ENCODE peak calls at places on chromosome 6, in five cellular contexts. E, I, P, J and Y are unnamed samples.

GRCh38 chr6:593139-593906 is 63.6 kb downstream of the HUS1B start:
- DNase-seq in E (peak; percentile 70), I (no peak), P (peak; percentile 67), J (no peak), Y (no peak)

GRCh38 chr6:85544776-85545175 is 48.9 kb downstream of the SNX14 start:
- DNase-seq in E (no peak), I (no peak), P (no peak), J (no peak), Y (no peak)

GRCh38 chr6:147116043-147116442 is 88.2 kb upstream of the STXBP5 start:
- DNase-seq in E (no peak), I (no peak), P (no peak), J (no peak), Y (no peak)

GRCh38 chr6:56524891-56525703 is 117.6 kb downstream of the DST start:
- DNase-seq in E (no peak), I (no peak), P (no peak), J (peak; percentile 99), Y (no peak)

GRCh38 chr6:111417181-111417585 is 65.8 kb downstream of the REV3L start:
- DNase-seq in E (no peak), I (no peak), P (no peak), J (no peak), Y (no peak)

GRCh38 chr6:26501482-26501986 is 1.4 kb downstream of the BTN1A1 start:
- DNase-seq in E (no peak), I (peak; percentile 86), P (peak; percentile 51), J (no peak), Y (no peak)

GRCh38 chr6:6907286-6907685 is 200.5 kb upstream of the RREB1 start:
- DNase-seq in E (no peak), I (no peak), P (no peak), J (no peak), Y (no peak)

GRCh38 chr6:162546905-162547304 is 180.7 kb downstream of the PRKN start:
- DNase-seq in E (no peak), I (no peak), P (no peak), J (no peak), Y (no peak)

GRCh38 chr6:149451361-149452061 is 33.3 kb downstream of the ZC3H12D start:
- DNase-seq in E (no peak), I (peak; percentile 78), P (peak; percentile 65), J (no peak), Y (no peak)

GRCh38 chr6:16871047-16871446 is 109.8 kb upstream of the ATXN1 start:
- DNase-seq in E (no peak), I (no peak), P (no peak), J (no peak), Y (no peak)

GRCh38 chr6:110332281-110332680 is 25.9 kb downstream of the METTL24 start:
- DNase-seq in E (peak; percentile 43), I (no peak), P (no peak), J (no peak), Y (no peak)

GRCh38 chr6:153096031-153096430 is 35.1 kb downstream of the RGS17 start:
- DNase-seq in E (no peak), I (no peak), P (no peak), J (no peak), Y (no peak)

GRCh38 chr6:119742188-119742803 is 392.7 kb upstream of the MAN1A1 start:
- DNase-seq in E (peak; percentile 74), I (peak; percentile 87), P (peak; percentile 80), J (no peak), Y (no peak)

GRCh38 chr6:122709922-122710512 is 69.5 kb upstream of the FABP7 start:
- DNase-seq in E (no peak), I (no peak), P (no peak), J (no peak), Y (no peak)

GRCh38 chr6:170545405-170545804 is 7.7 kb downstream of the PSMB1 start:
- DNase-seq in E (no peak), I (no peak), P (no peak), J (no peak), Y (no peak)

GRCh38 chr6:137970368-137970767 is 103.3 kb downstream of the TNFAIP3 start:
- DNase-seq in E (peak; percentile 16), I (no peak), P (no peak), J (no peak), Y (no peak)

DNA sequence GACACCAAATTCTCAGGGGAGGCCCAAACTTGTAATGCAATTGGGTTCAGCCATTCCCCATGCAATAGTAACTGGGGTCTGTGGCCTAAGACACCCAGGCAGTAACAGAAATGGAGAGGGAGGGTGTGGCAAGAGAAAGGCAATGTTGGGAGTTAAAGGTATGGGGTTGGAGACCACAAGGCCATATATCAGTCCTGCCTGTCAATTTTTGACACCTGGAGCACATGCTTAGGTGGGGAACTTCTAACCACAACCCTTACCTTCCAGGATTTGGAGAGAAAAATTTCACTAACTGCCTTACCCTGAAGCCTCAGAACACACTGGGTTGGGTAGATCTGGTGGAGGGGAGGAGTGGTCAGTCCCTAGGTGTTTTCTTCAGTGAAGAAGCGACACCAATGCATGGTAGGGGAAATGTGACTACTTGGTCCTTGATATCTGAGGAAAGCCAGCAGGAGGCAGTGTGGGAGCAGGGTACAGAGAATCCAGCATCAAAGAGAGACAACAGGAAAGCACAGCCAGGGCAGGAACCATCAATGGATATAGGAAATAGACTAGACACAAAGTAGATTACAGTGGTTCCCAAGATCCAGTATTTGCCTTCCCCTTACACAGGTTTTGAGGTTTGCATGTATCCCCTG is 6.8 kb upstream of the USP49 start:
- DNase-seq in E (no peak), I (no peak), P (no peak), J (no peak), Y (no peak)
- TF ChIP-seq CTCF in E (peak; percentile 17), I (no peak), P (peak; percentile 11), J (peak; percentile 18), Y (peak; percentile 17)

DNA sequence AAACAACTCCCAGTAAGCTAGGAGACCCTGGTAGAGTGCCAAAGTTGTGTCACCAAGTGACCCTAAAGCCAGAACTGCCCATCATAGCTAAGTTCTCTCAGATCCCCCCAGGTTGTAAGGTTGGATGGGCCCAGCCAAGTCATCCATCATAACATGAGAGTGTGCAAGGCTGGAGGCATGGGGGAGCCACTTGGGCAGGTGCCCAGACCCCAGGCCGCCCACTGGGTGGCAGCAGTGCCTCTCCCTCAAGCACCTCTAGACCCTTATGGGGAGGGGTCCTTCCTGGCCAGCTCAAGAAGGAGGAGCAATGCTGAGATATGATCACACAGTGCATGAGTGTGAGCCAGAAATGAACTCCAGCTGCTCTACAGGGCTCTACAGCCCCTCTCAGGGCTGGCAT is 154.5 kb downstream of the MYLK4 start:
- DNase-seq in E (no peak), I (no peak), P (peak; percentile 25), J (no peak), Y (no peak)
- TF ChIP-seq CTCF in E (no peak), I (no peak), P (peak; percentile 40), J (peak; percentile 17), Y (peak; percentile 23)

GRCh38 chr6:89596484-89596883 is 42.1 kb downstream of the LYRM2 start:
- DNase-seq in E (no peak), I (no peak), P (no peak), J (no peak), Y (no peak)

GRCh38 chr6:89596056-89596455 is 42.5 kb downstream of the LYRM2 start:
- DNase-seq in E (peak; percentile 62), I (no peak), P (no peak), J (no peak), Y (no peak)

GRCh38 chr6:89599727-89600126 is 38.8 kb downstream of the LYRM2 start:
- DNase-seq in E (no peak), I (no peak), P (peak; percentile 19), J (no peak), Y (no peak)

GRCh38 chr6:89597372-89597771 is 41.2 kb downstream of the LYRM2 start:
- DNase-seq in E (no peak), I (no peak), P (no peak), J (no peak), Y (no peak)

DNA sequence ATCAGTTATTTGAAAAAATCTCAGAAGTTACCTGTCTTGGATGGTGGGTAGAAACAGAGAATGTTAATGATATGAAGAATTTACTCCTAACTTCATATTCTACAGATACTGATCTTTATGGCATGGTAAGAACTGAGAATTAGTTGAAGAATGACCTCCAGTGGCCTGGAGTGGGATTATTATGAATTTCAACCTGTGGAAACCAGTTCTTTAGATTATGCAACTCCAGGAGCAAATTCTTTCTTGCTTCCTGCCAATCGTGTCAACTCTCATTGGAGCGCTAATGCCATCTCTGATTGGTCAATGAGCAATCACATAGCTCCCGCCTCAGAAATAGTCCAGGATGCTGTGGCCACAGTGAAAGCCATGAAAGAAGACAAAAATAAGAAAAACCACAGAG is 40.6 kb downstream of the LYRM2 start:
- DNase-seq in E (no peak), I (no peak), P (no peak), J (no peak), Y (no peak)
- TF ChIP-seq CTCF in E (peak; percentile 34), I (no peak), P (no peak), J (no peak), Y (no peak)

GRCh38 chr6:90098025-90098474 is 198.6 kb downstream of the BACH2 start:
- DNase-seq in E (no peak), I (no peak), P (no peak), J (peak; percentile 83), Y (no peak)
- TF ChIP-seq CTCF in E (no peak), I (no peak), P (no peak), J (peak; percentile 59), Y (peak; percentile 54)

GRCh38 chr6:139152892-139153271 is 18.0 kb downstream of the HECA start:
- DNase-seq in E (no peak), I (no peak), P (no peak), J (no peak), Y (no peak)

GRCh38 chr6:139150915-139151314 is 16.0 kb downstream of the HECA start:
- DNase-seq in E (no peak), I (no peak), P (no peak), J (no peak), Y (no peak)

GRCh38 chr6:139152088-139152891 is 17.4 kb downstream of the HECA start:
- DNase-seq in E (no peak), I (no peak), P (no peak), J (no peak), Y (no peak)

GRCh38 chr6:139149383-139149782 is 14.5 kb downstream of the HECA start:
- DNase-seq in E (no peak), I (no peak), P (no peak), J (no peak), Y (no peak)

DNA sequence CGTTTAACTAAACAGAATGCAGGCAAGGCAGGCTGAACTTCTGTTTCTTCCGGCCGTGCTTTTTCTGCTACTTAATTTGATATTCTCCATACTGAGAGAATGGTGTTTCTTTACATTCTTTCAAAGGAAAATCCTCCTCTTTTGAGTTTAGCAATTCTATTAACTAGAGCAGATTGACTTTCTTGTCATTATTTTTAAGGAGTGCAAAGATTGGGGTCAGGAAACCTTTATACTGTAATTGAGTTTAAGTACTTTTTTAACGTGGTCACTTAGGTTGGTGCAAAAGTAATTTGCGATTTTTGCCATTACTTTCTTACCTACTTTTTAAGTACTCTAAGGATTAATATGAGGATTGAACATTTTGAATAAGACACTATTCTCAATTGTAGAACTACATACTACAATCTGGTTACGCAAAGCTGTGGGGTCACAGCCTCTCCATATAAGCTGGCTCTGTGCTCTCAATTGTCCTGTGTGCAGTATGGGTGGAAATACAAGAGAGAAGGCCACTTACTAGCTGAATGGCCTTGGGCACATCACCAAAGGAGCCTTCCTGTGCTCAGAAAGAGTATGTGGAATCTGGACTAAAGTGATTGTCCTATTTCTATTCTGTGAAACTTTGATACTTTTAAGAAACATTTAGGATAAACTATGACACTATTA is 16.7 kb downstream of the HECA start:
- DNase-seq in E (no peak), I (no peak), P (no peak), J (no peak), Y (no peak)
- TF ChIP-seq CTCF in E (no peak), I (no peak), P (no peak), J (no peak), Y (no peak)